ENCODE peak calls at places on chromosomes 7 and 10, in four cellular contexts. One of them, this sample, is unnamed.

GRCh38 chr10:113216068-113216467 is 266.0 kb downstream of the TCF7L2 start:
- DNase-seq in keratinocyte: no peak
- DNase-seq in K562: no peak
- DNase-seq in IMR-90: no peak
- DNase-seq in this sample: no peak

GRCh38 chr7:29764227-29764626 is 42.1 kb upstream of the WIPF3 start:
- DNase-seq in IMR-90: no peak
- DNase-seq in K562: no peak
- DNase-seq in keratinocyte: no peak
- DNase-seq in this sample: no peak

GRCh38 chr7:134365341-134366054 is 48.8 kb upstream of the SLC35B4 start:
- DNase-seq in keratinocyte: peak; percentile 7
- DNase-seq in IMR-90: peak; percentile 47
- DNase-seq in K562: peak; percentile 51
- DNase-seq in this sample: no peak

GRCh38 chr10:44864042-44864436 is 47.1 kb upstream of the TMEM72 start:
- DNase-seq in K562: no peak
- DNase-seq in IMR-90: no peak
- DNase-seq in keratinocyte: no peak
- DNase-seq in this sample: peak; percentile 3

GRCh38 chr7:122692769-122693309 is 6.1 kb downstream of the RNF133 start:
- DNase-seq in IMR-90: no peak
- DNase-seq in K562: no peak
- DNase-seq in keratinocyte: no peak
- DNase-seq in this sample: no peak

GRCh38 chr10:69549959-69550358 is 23.3 kb downstream of the NEUROG3 start:
- DNase-seq in IMR-90: no peak
- DNase-seq in K562: no peak
- DNase-seq in keratinocyte: no peak
- DNase-seq in this sample: no peak

GRCh38 chr7:101017099-101017777 is 2.6 kb upstream of the MUC17 start:
- DNase-seq in K562: peak; percentile 89
- DNase-seq in keratinocyte: peak; percentile 59
- DNase-seq in IMR-90: peak; percentile 84
- DNase-seq in this sample: peak; percentile 40

GRCh38 chr10:70192325-70192966 is 22.1 kb upstream of the SAR1A start:
- DNase-seq in IMR-90: peak; percentile 42
- DNase-seq in K562: no peak
- DNase-seq in keratinocyte: peak; percentile 25
- DNase-seq in this sample: no peak

GRCh38 chr10:102675887-102676616 is 31.8 kb downstream of the TRIM8 start:
- DNase-seq in IMR-90: peak; percentile 98
- DNase-seq in keratinocyte: no peak
- DNase-seq in K562: no peak
- DNase-seq in this sample: no peak

GRCh38 chr10:6878067-6878412 is 298.0 kb upstream of the PRKCQ start:
- DNase-seq in IMR-90: no peak
- DNase-seq in keratinocyte: no peak
- DNase-seq in K562: no peak
- DNase-seq in this sample: no peak

GRCh38 chr7:155455776-155456516 is 2.0 kb upstream of the EN2 start:
- DNase-seq in K562: no peak
- DNase-seq in IMR-90: no peak
- DNase-seq in keratinocyte: no peak
- DNase-seq in this sample: no peak

GRCh38 chr10:100747826-100748231 is 2.4 kb downstream of the PAX2 start:
- DNase-seq in keratinocyte: no peak
- DNase-seq in IMR-90: no peak
- DNase-seq in K562: no peak
- DNase-seq in this sample: no peak

GRCh38 chr10:7696545-7696944 is 6.6 kb upstream of the ITIH2 start:
- DNase-seq in K562: no peak
- DNase-seq in IMR-90: no peak
- DNase-seq in keratinocyte: no peak
- DNase-seq in this sample: no peak

GRCh38 chr10:20248309-20248708 is 432.1 kb downstream of the PLXDC2 start:
- DNase-seq in K562: no peak
- DNase-seq in keratinocyte: no peak
- DNase-seq in IMR-90: no peak
- DNase-seq in this sample: no peak

GRCh38 chr10:130430852-130431704 is 294.9 kb downstream of the GLRX3 start:
- DNase-seq in keratinocyte: no peak
- DNase-seq in IMR-90: no peak
- DNase-seq in K562: no peak
- DNase-seq in this sample: no peak

GRCh38 chr7:54278847-54279246 is 263.3 kb upstream of the VSTM2A start:
- DNase-seq in keratinocyte: no peak
- DNase-seq in IMR-90: no peak
- DNase-seq in K562: no peak
- DNase-seq in this sample: no peak

GRCh38 chr10:100304414-100304813 is 17.9 kb upstream of the BLOC1S2 start:
- DNase-seq in K562: no peak
- DNase-seq in keratinocyte: no peak
- DNase-seq in IMR-90: no peak
- DNase-seq in this sample: no peak

GRCh38 chr7:108193593-108194498 is 63.7 kb upstream of the LAMB4 start:
- DNase-seq in K562: no peak
- DNase-seq in IMR-90: no peak
- DNase-seq in keratinocyte: no peak
- DNase-seq in this sample: no peak

GRCh38 chr10:112184379-112184778 is 814 bp upstream of the GPAM start:
- DNase-seq in IMR-90: no peak
- DNase-seq in K562: no peak
- DNase-seq in keratinocyte: no peak
- DNase-seq in this sample: no peak

GRCh38 chr7:139897422-139898085 is 68.5 kb downstream of the TBXAS1 start:
- DNase-seq in keratinocyte: no peak
- DNase-seq in K562: no peak
- DNase-seq in IMR-90: no peak
- DNase-seq in this sample: no peak

GRCh38 chr7:2478387-2478760 is 2.2 kb upstream of the GRIFIN start:
- DNase-seq in keratinocyte: no peak
- DNase-seq in IMR-90: no peak
- DNase-seq in K562: peak; percentile 50
- DNase-seq in this sample: no peak

GRCh38 chr7:85172530-85172941 is 14.3 kb downstream of the SEMA3D start:
- DNase-seq in K562: no peak
- DNase-seq in IMR-90: peak; percentile 90
- DNase-seq in keratinocyte: no peak
- DNase-seq in this sample: peak; percentile 72

GRCh38 chr7:125516194-125516593 is 586.6 kb upstream of the POT1 start:
- DNase-seq in K562: no peak
- DNase-seq in keratinocyte: no peak
- DNase-seq in IMR-90: no peak
- DNase-seq in this sample: no peak

GRCh38 chr7:1622441-1622840 is 47.6 kb upstream of the ELFN1 start:
- DNase-seq in keratinocyte: no peak
- DNase-seq in K562: no peak
- DNase-seq in IMR-90: no peak
- DNase-seq in this sample: no peak

GRCh38 chr10:43045246-43045621 is 31.6 kb upstream of the RET start:
- DNase-seq in IMR-90: no peak
- DNase-seq in K562: no peak
- DNase-seq in keratinocyte: no peak
- DNase-seq in this sample: no peak

GRCh38 chr10:20536381-20536780 is 360.7 kb downstream of the NEBL start:
- DNase-seq in keratinocyte: no peak
- DNase-seq in K562: no peak
- DNase-seq in IMR-90: no peak
- DNase-seq in this sample: no peak

GRCh38 chr10:133325392-133325760 is 11.3 kb downstream of the CALY start:
- DNase-seq in keratinocyte: no peak
- DNase-seq in IMR-90: no peak
- DNase-seq in K562: no peak
- DNase-seq in this sample: no peak

GRCh38 chr7:22576941-22577927 is 77.2 kb upstream of the STEAP1B start:
- DNase-seq in K562: no peak
- DNase-seq in keratinocyte: no peak
- DNase-seq in IMR-90: peak; percentile 98
- DNase-seq in this sample: peak; percentile 94

GRCh38 chr7:1855396-1856160 is 185.5 kb downstream of the ELFN1 start:
- DNase-seq in IMR-90: no peak
- DNase-seq in keratinocyte: no peak
- DNase-seq in K562: no peak
- DNase-seq in this sample: no peak

GRCh38 chr7:77245015-77245755 is 45.6 kb upstream of the FGL2 start:
- DNase-seq in keratinocyte: no peak
- DNase-seq in IMR-90: no peak
- DNase-seq in K562: no peak
- DNase-seq in this sample: no peak

GRCh38 chr10:126126856-126127255 is 230.5 kb downstream of the FANK1 start:
- DNase-seq in keratinocyte: no peak
- DNase-seq in K562: no peak
- DNase-seq in IMR-90: no peak
- DNase-seq in this sample: no peak

GRCh38 chr10:96814264-96814663 is 17.8 kb upstream of the LCOR start:
- DNase-seq in IMR-90: peak; percentile 86
- DNase-seq in keratinocyte: peak; percentile 69
- DNase-seq in K562: no peak
- DNase-seq in this sample: no peak

GRCh38 chr7:14934831-14935230 is 32.3 kb upstream of the DGKB start:
- DNase-seq in K562: no peak
- DNase-seq in IMR-90: no peak
- DNase-seq in keratinocyte: no peak
- DNase-seq in this sample: no peak

GRCh38 chr7:14938181-14938580 is 35.6 kb upstream of the DGKB start:
- DNase-seq in IMR-90: no peak
- DNase-seq in K562: no peak
- DNase-seq in keratinocyte: no peak
- DNase-seq in this sample: no peak

GRCh38 chr7:14936530-14936929 is 34.0 kb upstream of the DGKB start:
- DNase-seq in K562: no peak
- DNase-seq in IMR-90: peak; percentile 18
- DNase-seq in keratinocyte: no peak
- DNase-seq in this sample: peak; percentile 18

GRCh38 chr7:14931511-14932215 is 29.1 kb upstream of the DGKB start:
- DNase-seq in IMR-90: no peak
- DNase-seq in K562: no peak
- DNase-seq in keratinocyte: no peak
- DNase-seq in this sample: no peak

GRCh38 chr7:14937580-14937979 is 35.0 kb upstream of the DGKB start:
- DNase-seq in IMR-90: no peak
- DNase-seq in K562: no peak
- DNase-seq in keratinocyte: no peak
- DNase-seq in this sample: no peak
- H3K9me1 ChIP-seq in IMR-90: no peaks in the 10 kb centered on the region
- H3K9me1 ChIP-seq in K562: no peaks in the 10 kb centered on the region
- H3K9me1 ChIP-seq in keratinocyte: no peaks in the 10 kb centered on the region
- H3K9me1 ChIP-seq in this sample: no peaks in the 10 kb centered on the region

GRCh38 chr10:10133271-10133670 is 884.4 kb upstream of the CELF2 start:
- DNase-seq in IMR-90: no peak
- DNase-seq in keratinocyte: no peak
- DNase-seq in K562: no peak
- DNase-seq in this sample: no peak

GRCh38 chr10:10141983-10142382 is 875.7 kb upstream of the CELF2 start:
- DNase-seq in IMR-90: no peak
- DNase-seq in keratinocyte: no peak
- DNase-seq in K562: no peak
- DNase-seq in this sample: no peak

GRCh38 chr10:10138685-10139084 is 879.0 kb upstream of the CELF2 start:
- DNase-seq in IMR-90: no peak
- DNase-seq in K562: no peak
- DNase-seq in keratinocyte: no peak
- DNase-seq in this sample: no peak
- H3K9ac ChIP-seq in IMR-90: no peak overlapping the region
- H3K9ac ChIP-seq in K562: no peak overlapping the region
- H3K9ac ChIP-seq in keratinocyte: no peak overlapping the region
- H3K9ac ChIP-seq in this sample: peak overlapping the region; percentile 42

DNA sequence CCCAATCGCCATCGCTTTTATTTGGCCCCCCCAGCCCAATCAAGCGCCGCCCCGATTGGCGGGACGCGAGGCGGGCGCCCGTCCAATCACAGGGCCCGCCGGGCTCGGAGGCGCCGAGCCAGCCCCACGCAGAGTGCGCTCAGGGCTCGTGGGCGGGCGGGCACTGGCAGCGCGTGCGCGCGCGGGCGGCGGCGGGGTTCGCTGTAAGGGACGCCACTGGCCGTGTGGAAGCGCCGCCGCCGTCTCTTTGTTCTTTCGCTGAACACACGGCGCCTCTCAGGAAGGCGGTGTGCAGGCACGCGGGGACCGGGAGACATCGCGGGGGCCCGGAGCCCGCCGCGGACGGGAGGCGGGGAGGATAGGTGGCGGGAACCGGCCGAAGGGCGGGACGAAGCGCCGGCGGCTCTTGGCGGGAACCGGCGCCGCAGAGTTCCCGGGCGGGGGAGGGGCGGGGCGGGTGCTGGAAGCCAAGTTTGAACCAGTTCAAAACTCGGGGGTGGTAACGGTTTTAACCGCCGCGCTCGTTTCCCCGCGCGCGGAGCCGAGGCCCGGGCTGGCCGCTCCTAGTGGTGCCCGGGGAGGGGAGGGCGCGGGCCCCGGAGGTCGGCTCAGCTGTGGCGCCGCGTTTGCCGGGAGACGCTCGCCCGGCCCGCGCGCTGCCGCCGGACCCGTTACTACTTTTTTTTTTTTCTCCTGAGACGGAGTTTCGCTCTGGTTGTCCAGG is 370 bp upstream of the EZH2 start:
- DNase-seq in K562: peak; percentile 99
- DNase-seq in IMR-90: peak; percentile 87
- DNase-seq in keratinocyte: peak; percentile 26
- DNase-seq in this sample: peak; percentile 92
- H3K9me1 ChIP-seq in K562: no peaks in the 10 kb centered on the region
- H3K9me1 ChIP-seq in IMR-90: no peaks in the 10 kb centered on the region
- H3K9me1 ChIP-seq in keratinocyte: no peaks in the 10 kb centered on the region
- H3K9me1 ChIP-seq in this sample: no peaks in the 10 kb centered on the region

DNA sequence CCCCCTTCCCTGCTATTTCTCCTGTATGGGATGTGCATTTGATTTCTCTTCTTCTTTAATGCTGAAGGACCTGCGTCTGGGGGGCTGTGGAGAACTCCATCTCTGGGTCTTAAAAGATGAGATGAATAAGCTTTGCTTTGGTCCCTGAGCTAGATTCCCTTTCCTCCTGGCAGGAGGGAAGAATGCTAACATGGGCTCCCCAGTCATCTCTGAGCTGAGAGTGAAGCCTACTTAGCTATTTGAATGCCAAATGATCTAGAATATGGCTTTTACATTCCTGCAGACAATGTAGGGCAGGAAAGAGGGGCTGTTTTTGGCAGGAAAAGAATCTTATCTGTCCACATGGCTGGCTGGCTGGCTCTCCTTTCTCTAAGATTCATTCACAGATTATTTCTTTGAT is 62.6 kb upstream of the EFCAB10 start:
- DNase-seq in keratinocyte: no peak
- DNase-seq in IMR-90: no peak
- DNase-seq in K562: no peak
- DNase-seq in this sample: no peak
- H3K9ac ChIP-seq in keratinocyte: no peak overlapping the region
- H3K9ac ChIP-seq in IMR-90: no peak overlapping the region
- H3K9ac ChIP-seq in K562: no peak overlapping the region
- H3K9ac ChIP-seq in this sample: no peak overlapping the region

This sample was measured in endothelial cell of umbilical vein.